ENCODE peak calls at places on chromosomes 7 and 10, in eight cellular contexts. A, L, Z, D, Q, V, O and N are unnamed samples.

GRCh38 chr7:157224627-157225026 is 85.9 kb downstream of the UBE3C start:
- DNase-seq in D (peak; percentile 68), O (no peak), V (no peak), A (no peak), Q (no peak), Z (no peak), L (no peak), N (no peak)

GRCh38 chr7:149781921-149782320 is 8.5 kb upstream of the ZNF467 start:
- DNase-seq in Q (no peak), O (no peak), Z (no peak), A (no peak), D (no peak), V (no peak), L (peak; percentile 16), N (no peak)

GRCh38 chr7:489876-490275 is 29.8 kb downstream of the PDGFA start:
- DNase-seq in V (peak; percentile 21), Z (no peak), A (no peak), D (no peak), Q (no peak), L (no peak), O (no peak), N (no peak)

GRCh38 chr7:99693427-99694200 is 13.8 kb upstream of the CYP3A5 start:
- DNase-seq in Q (no peak), Z (peak; percentile 50), V (no peak), O (peak; percentile 57), A (no peak), D (no peak), L (no peak), N (no peak)

GRCh38 chr7:6705959-6706665 is 635 bp downstream of the ZNF12 start:
- DNase-seq in V (peak; percentile 69), A (no peak), L (peak; percentile 39), Z (peak; percentile 57), Q (no peak), D (peak; percentile 38), O (peak; percentile 8), N (no peak)

GRCh38 chr7:5088906-5089305 is 43.2 kb downstream of the RBAK start:
- DNase-seq in L (no peak), O (no peak), D (no peak), V (no peak), Q (no peak), Z (no peak), A (no peak), N (no peak)

GRCh38 chr10:29830526-29831512 is 196.0 kb upstream of the SVIL start:
- DNase-seq in Q (no peak), L (no peak), A (no peak), O (no peak), Z (no peak), D (no peak), V (no peak), N (no peak)

GRCh38 chr7:6268023-6268908 is 4.2 kb downstream of the CYTH3 start:
- DNase-seq in V (no peak), L (no peak), A (no peak), Z (no peak), D (no peak), Q (no peak), O (no peak), N (no peak)

GRCh38 chr7:12138421-12138820 is 72.7 kb upstream of the TMEM106B start:
- DNase-seq in L (no peak), V (no peak), O (no peak), A (no peak), Q (no peak), D (no peak), Z (no peak), N (no peak)

GRCh38 chr7:130750774-130751173 is 16.8 kb upstream of the KLF14 start:
- DNase-seq in Z (no peak), A (no peak), O (no peak), L (no peak), Q (no peak), D (no peak), V (no peak), N (no peak)

GRCh38 chr7:157529768-157530560 is 193.2 kb downstream of the DNAJB6 start:
- DNase-seq in A (peak; percentile 70), V (peak; percentile 28), Z (peak; percentile 14), L (no peak), D (no peak), O (no peak), Q (no peak), N (no peak)

GRCh38 chr7:147279516-147279915 is 1162.9 kb downstream of the CNTNAP2 start:
- DNase-seq in A (no peak), Q (no peak), O (no peak), L (no peak), Z (no peak), D (no peak), V (no peak), N (no peak)

GRCh38 chr10:114691442-114691941 is 33.4 kb upstream of the ABLIM1 start:
- DNase-seq in O (no peak), Z (no peak), A (no peak), L (no peak), D (peak; percentile 38), V (no peak), Q (no peak), N (no peak)

GRCh38 chr7:116621649-116622048 is 50.3 kb upstream of the MET start:
- DNase-seq in Q (no peak), Z (no peak), L (no peak), D (no peak), O (no peak), V (no peak), A (no peak), N (no peak)

GRCh38 chr7:116617878-116618277 is 54.1 kb upstream of the MET start:
- DNase-seq in Q (no peak), L (no peak), V (no peak), A (no peak), O (no peak), Z (no peak), D (no peak), N (no peak)

GRCh38 chr7:116618729-116619128 is 53.3 kb upstream of the MET start:
- DNase-seq in A (no peak), Z (no peak), O (no peak), D (no peak), Q (no peak), L (no peak), V (no peak), N (no peak)

GRCh38 chr7:116614509-116615285 is 57.3 kb upstream of the MET start:
- DNase-seq in Q (no peak), D (no peak), A (no peak), O (no peak), V (no peak), L (no peak), Z (no peak), N (no peak)

DNA sequence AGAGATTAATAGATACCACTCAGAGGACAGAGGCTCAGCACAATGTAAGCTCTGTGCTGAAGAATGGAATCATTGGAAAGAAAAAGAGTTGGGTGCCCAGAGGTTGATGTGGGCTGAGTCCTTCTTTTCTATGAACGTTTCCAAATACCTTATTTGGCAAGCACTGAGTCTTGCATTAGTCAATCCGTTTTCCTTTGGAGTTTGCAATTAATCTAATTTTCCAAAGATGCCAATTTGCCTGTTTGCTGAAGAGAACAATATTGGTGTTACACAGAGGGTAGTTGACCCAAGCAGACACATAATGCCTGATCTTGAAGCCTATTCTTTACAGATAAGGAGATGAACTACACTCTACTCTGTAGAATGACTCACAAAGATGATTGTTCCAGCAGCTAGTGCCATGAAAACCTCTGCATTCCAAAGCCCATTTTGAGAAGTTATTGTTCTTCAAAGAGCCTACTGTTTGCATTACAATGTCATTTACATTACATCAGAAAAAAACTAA is 55.4 kb upstream of the MET start:
- DNase-seq in Q (no peak), V (no peak), D (no peak), L (no peak), A (no peak), O (no peak), Z (no peak), N (no peak)
- TF ChIP-seq CTCF in Q (no peak), V (no peak), D (no peak), L (no peak), A (no peak), O (no peak), Z (no peak), N (no peak)

GRCh38 chr10:21962362-21962761 is 41.2 kb downstream of the DNAJC1 start:
- DNase-seq in Z (no peak), A (no peak), D (no peak), L (no peak), O (no peak), Q (no peak), V (no peak), N (no peak)

GRCh38 chr10:21964983-21965665 is 38.4 kb downstream of the DNAJC1 start:
- DNase-seq in Z (no peak), L (no peak), Q (no peak), O (no peak), D (no peak), A (no peak), V (no peak), N (no peak)

GRCh38 chr10:21954690-21955089 is 48.8 kb downstream of the DNAJC1 start:
- DNase-seq in D (no peak), V (no peak), Z (no peak), A (no peak), Q (no peak), O (no peak), L (no peak), N (no peak)

GRCh38 chr10:21961847-21962246 is 41.7 kb downstream of the DNAJC1 start:
- DNase-seq in V (no peak), Q (no peak), L (no peak), Z (no peak), A (no peak), O (no peak), D (no peak), N (no peak)

GRCh38 chr10:21959998-21960397 is 43.5 kb downstream of the DNAJC1 start:
- DNase-seq in Z (no peak), D (no peak), V (no peak), O (no peak), L (no peak), A (no peak), Q (no peak), N (no peak)
- TF ChIP-seq CTCF in Z (no peak), D (no peak), V (no peak), O (no peak), L (no peak), A (no peak), Q (no peak), N (no peak)

DNA sequence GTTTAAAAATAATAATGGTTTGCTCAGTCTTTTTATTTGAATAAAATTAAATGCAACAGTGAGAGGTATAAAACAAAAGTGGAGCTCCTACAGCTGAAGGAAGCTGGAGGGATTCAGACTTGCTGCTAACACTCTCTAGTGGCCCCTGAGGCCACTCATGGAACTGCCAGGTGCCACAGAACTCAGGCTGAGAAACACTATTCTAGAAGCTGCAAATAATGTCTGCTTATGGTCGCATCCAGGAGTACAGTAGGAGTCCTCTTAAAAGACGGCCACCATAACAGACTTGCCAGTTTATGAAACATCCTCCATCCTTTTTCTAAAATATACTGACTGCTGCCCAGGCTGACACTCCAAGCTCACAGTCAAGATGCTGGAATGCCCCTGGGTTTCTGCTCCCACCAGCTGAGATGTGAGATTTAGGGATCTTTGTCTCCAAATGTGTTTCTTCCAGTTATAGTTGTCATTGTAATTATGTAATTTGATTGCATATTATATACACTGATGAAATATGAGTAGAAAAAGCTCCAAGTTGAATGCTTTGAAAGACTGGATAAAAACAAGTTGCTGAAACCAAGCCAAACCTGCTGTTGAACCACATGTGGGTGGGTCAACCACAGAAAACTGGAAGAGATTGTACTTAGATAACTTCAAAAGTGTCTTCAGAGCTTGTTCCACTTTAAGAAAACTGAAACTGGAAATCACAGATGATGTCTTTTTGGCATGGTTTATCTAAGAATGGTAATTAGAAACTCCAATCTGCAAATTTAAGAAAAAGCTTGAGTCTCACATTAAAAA is 213.7 kb upstream of the AOAH start:
- DNase-seq in Z (no peak), Q (no peak), L (no peak), A (no peak), V (no peak), O (peak; percentile 26), D (no peak), N (no peak)
- TF ChIP-seq CTCF in Z (no peak), Q (no peak), L (no peak), A (no peak), V (no peak), O (no peak), D (no peak), N (no peak)

GRCh38 chr10:109427421-109427820 is 495.9 kb downstream of the XPNPEP1 start:
- DNase-seq in Z (no peak), O (no peak), Q (no peak), V (no peak), A (no peak), D (peak; percentile 28), L (no peak), N (no peak)
- TF ChIP-seq CTCF in Z (no peak), O (no peak), Q (no peak), V (no peak), A (peak; percentile 26), D (peak; percentile 37), L (no peak), N (peak; percentile 38)